ENCODE peak calls at places on chromosome X, in seven cellular contexts. J is GM12878, I is HCT116, Q is SK-N-SH, F is HepG2, G is H1, K is K562. O is an unnamed sample.

GRCh38 chrX:69605521-69605920 is 10.4 kb upstream of the EDA start:
- DNase-seq in F (no peak), Q (no peak), G (no peak), I (no peak), K (no peak), J (no peak), O (no peak)

GRCh38 chrX:136608295-136608933 is 39.5 kb upstream of the CD40LG start:
- DNase-seq in F (no peak), Q (no peak), G (no peak), K (no peak), I (peak; percentile 3), J (no peak), O (peak; percentile 48)

GRCh38 chrX:69362354-69362753 is 141.8 kb upstream of the NALF2 start:
- DNase-seq in F (no peak), Q (no peak), I (no peak), K (no peak), G (no peak), J (no peak), O (no peak)

GRCh38 chrX:64536740-64537139 is 141.5 kb upstream of the MTMR8 start:
- DNase-seq in K (no peak), Q (no peak), F (no peak), J (no peak), G (no peak), I (no peak), O (no peak)

GRCh38 chrX:134741801-134742200 is 83.5 kb upstream of the PLAC1 start:
- DNase-seq in Q (no peak), J (no peak), I (no peak), K (no peak), F (no peak), G (no peak), O (no peak)

GRCh38 chrX:19743386-19743785 is 144.0 kb downstream of the SH3KBP1 start:
- DNase-seq in F (no peak), I (no peak), K (no peak), Q (no peak), J (peak; percentile 70), G (no peak), O (no peak)

GRCh38 chrX:115582871-115583729 is 22.1 kb downstream of the PLS3 start:
- DNase-seq in F (no peak), G (no peak), Q (no peak), I (no peak), K (no peak), J (no peak), O (no peak)

GRCh38 chrX:70054391-70054790 is 4.7 kb upstream of the AWAT2 start:
- DNase-seq in K (no peak), J (no peak), Q (no peak), F (no peak), G (no peak), I (no peak), O (no peak)

GRCh38 chrX:151694661-151695582 is at the start of gene PRRG3:
- DNase-seq in Q (no peak), K (no peak), G (no peak), F (no peak), J (no peak), I (no peak), O (no peak)

GRCh38 chrX:37509349-37509748 is 62.1 kb upstream of the LANCL3 start:
- DNase-seq in K (no peak), Q (no peak), F (no peak), I (no peak), J (no peak), G (no peak), O (peak; percentile 16)

GRCh38 chrX:116204947-116205346 is 34.4 kb downstream of the AGTR2 start:
- DNase-seq in K (no peak), I (peak; percentile 7), F (peak; percentile 1), G (no peak), J (no peak), Q (peak; percentile 5), O (no peak)

GRCh38 chrX:65697173-65697572 is 29.7 kb downstream of the MSN start:
- DNase-seq in G (no peak), F (no peak), Q (no peak), K (no peak), I (no peak), J (no peak), O (no peak)

GRCh38 chrX:68462197-68462596 is 28.9 kb upstream of the OPHN1 start:
- DNase-seq in Q (no peak), J (no peak), F (no peak), G (no peak), I (no peak), K (no peak), O (no peak)

GRCh38 chrX:73850124-73851013 is 287.4 kb downstream of the CHIC1 start:
- DNase-seq in F (peak; percentile 1), J (peak; percentile 62), K (peak; percentile 9), Q (peak; percentile 44), G (no peak), I (peak; percentile 7), O (peak; percentile 34)

GRCh38 chrX:114134465-114134864 is 449.4 kb upstream of the HTR2C start:
- DNase-seq in G (no peak), K (no peak), I (peak; percentile 1), F (no peak), Q (no peak), J (no peak), O (no peak)

GRCh38 chrX:70755850-70756249 is 152.7 kb downstream of the TEX11 start:
- DNase-seq in K (no peak), I (no peak), J (no peak), G (peak; percentile 31), F (no peak), Q (no peak), O (no peak)

GRCh38 chrX:71652405-71652804 is 14.9 kb upstream of the LOC101059915 start:
- DNase-seq in F (peak; percentile 31), J (no peak), Q (peak; percentile 59), I (peak; percentile 23), G (no peak), K (peak; percentile 41), O (peak; percentile 53)

GRCh38 chrX:14064632-14065432 is 35.1 kb upstream of the GEMIN8 start:
- DNase-seq in F (no peak), Q (no peak), K (peak; percentile 85), I (peak; percentile 13), J (no peak), G (no peak), O (no peak)

GRCh38 chrX:15864629-15865028 is 10.0 kb upstream of the AP1S2 start:
- DNase-seq in K (no peak), G (no peak), Q (no peak), I (no peak), F (no peak), J (no peak), O (no peak)

GRCh38 chrX:89053223-89053622 is 306.2 kb downstream of the CPXCR1 start:
- DNase-seq in I (no peak), K (no peak), G (no peak), F (no peak), J (no peak), Q (no peak), O (no peak)

GRCh38 chrX:1386338-1387127 is 5.4 kb downstream of the SLC25A6 start:
- DNase-seq in F (no peak), K (no peak), J (no peak), G (no peak), I (no peak), Q (peak; percentile 29), O (no peak)

GRCh38 chrX:38864165-38864564 is 62.9 kb downstream of the MID1IP1 start:
- DNase-seq in K (no peak), J (no peak), G (no peak), I (no peak), F (no peak), Q (no peak), O (no peak)

GRCh38 chrX:41051303-41051702 is 33.9 kb upstream of the USP9X start:
- DNase-seq in Q (no peak), I (no peak), G (no peak), K (no peak), J (no peak), F (no peak), O (no peak)

GRCh38 chrX:119340606-119341205 is 58.4 kb upstream of the SLC25A43 start:
- DNase-seq in K (no peak), F (no peak), J (no peak), I (no peak), Q (no peak), G (no peak), O (no peak)
- TF ChIP-seq JUND in K (no peak), F (no peak), J (no peak), I (no peak), Q (no peak), G (no peak), O (no peak)

DNA sequence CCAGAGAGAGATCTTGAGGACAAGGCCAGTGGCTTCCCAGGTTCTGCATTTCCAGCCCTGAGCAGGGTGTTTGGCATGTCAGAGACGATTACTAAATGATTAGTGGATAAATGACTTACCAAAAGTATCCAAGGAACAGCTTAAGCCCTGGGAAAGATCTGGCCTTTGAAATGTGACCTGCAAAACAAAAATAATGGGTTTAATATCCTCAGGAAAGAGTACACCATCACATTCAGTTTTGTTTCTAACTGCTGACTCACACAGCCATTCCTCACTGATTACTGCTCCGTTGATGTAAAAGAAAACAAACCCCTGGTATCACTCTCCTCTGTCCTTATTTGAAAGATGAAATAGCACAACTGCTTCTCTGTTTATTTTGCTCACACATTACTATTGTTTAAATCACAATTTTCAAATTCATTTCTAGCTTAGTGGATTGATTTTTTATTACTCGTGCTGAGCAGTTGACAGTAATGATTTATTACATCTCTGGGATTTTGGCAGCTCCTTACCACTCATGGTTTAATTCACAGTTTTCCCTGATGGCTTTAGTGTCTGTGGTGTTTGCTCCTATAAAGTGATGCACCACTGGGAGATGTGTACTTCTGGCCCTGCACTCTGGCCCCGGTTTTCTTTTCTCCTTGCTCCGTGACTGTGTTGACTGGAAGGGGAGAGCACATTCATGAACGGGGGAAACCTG is 117.0 kb downstream of the CBLL2 start:
- DNase-seq in G (no peak), K (no peak), I (no peak), F (no peak), J (no peak), Q (no peak), O (no peak)
- TF ChIP-seq JUND in G (no peak), K (no peak), I (peak; percentile 49), F (no peak), J (no peak), Q (peak; percentile 14), O (no peak)

DNA sequence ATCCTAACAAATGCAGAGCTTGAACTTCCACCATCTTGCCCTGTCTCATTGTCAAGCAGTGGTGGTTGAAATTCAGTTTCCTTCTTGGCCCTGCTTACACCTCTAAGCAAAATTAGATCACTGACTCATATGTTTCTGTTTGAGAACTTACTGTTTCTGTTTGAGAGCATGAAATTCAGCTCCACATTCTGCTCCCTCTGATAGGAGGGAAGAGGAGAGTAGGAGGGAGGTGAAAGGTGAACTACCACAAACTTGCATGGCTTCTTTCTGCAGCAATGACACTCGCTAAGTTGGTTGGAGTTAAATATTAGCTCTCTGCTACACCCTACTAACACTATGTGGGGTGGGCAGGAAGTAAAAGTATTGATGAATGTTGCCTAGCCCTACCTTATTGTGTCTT is 117.8 kb upstream of the EDA2R start:
- DNase-seq in I (no peak), G (no peak), K (no peak), Q (no peak), F (no peak), J (no peak), O (no peak)
- TF ChIP-seq JUND in I (no peak), G (no peak), K (no peak), Q (no peak), F (no peak), J (no peak), O (no peak)

DNA sequence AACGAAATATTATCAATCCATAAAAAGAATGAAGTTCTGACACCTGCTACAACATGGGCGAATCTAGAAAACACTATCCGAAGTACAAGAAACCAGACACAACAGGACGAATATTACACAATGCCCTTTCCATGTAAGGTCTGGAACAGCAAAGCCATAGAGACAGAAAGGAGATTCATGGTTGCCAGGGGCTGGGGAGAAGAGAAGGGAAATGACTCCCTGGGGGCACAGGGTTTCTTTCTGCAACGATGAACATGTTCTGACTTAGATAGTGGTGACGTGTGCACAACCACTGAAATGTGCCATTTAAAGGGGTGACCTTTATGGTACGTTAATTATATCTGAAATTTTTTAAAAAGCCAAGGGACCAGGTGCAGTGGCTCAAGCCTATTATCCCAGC is 28.3 kb downstream of the GPR143 start:
- DNase-seq in J (no peak), F (no peak), K (no peak), I (no peak), G (no peak), Q (no peak), O (no peak)
- TF ChIP-seq JUND in J (no peak), F (no peak), K (no peak), I (no peak), G (no peak), Q (no peak), O (no peak)